ENCODE peak calls at places on chromosomes 6 and 20, in four cellular contexts. X is right atrium auricular region, A is cardiac muscle cell, B is spleen. K is an unnamed sample.

GRCh38 chr6:13404115-13404891 is 76.0 kb upstream of the TBC1D7 start:
- DNase-seq in X (no peak), A (peak; percentile 74), B (no peak), K (no peak)

GRCh38 chr6:43129434-43130194 is 41.5 kb upstream of the SRF start:
- DNase-seq in X (no peak), A (peak; percentile 50), B (no peak), K (no peak)

GRCh38 chr20:46304361-46304760 is 3.9 kb downstream of the CDH22 start:
- DNase-seq in X (no peak), A (no peak), B (no peak), K (no peak)

GRCh38 chr20:21698494-21699215 is 6.8 kb upstream of the PAX1 start:
- DNase-seq in X (no peak), A (no peak), B (no peak), K (no peak)

GRCh38 chr6:30100585-30101422 is 12.1 kb downstream of the TRIM31 start:
- DNase-seq in X (no peak), A (no peak), B (no peak), K (no peak)

GRCh38 chr6:43898358-43899131 is 128.5 kb downstream of the VEGFA start:
- DNase-seq in X (no peak), A (no peak), B (no peak), K (no peak)

GRCh38 chr6:26536571-26537159 is 1.5 kb upstream of the HMGN4 start:
- DNase-seq in X (no peak), A (peak; percentile 79), B (no peak), K (peak; percentile 35)

GRCh38 chr20:31747640-31748039 is 8.6 kb downstream of the TPX2 start:
- DNase-seq in X (no peak), A (peak; percentile 72), B (no peak), K (no peak)

GRCh38 chr20:33947709-33948295 is 45.9 kb upstream of the RALY start:
- DNase-seq in X (no peak), A (peak; percentile 35), B (no peak), K (peak; percentile 37)

GRCh38 chr20:35502352-35502751 is 27.1 kb downstream of the C20orf173 start:
- DNase-seq in X (no peak), A (no peak), B (peak; percentile 86), K (no peak)

GRCh38 chr20:23926941-23927872 is 47.7 kb upstream of the CST5 start:
- DNase-seq in X (no peak), A (peak; percentile 0), B (no peak), K (no peak)

GRCh38 chr20:967796-968742 is 34.0 kb downstream of the RSPO4 start:
- DNase-seq in X (no peak), A (peak; percentile 49), B (no peak), K (no peak)

GRCh38 chr6:83215131-83216047 is 22.2 kb downstream of the RWDD2A start:
- DNase-seq in X (peak; percentile 73), A (peak; percentile 86), B (no peak), K (peak; percentile 51)

GRCh38 chr6:128508588-128509296 is 11.7 kb downstream of the PTPRK start:
- DNase-seq in X (no peak), A (peak; percentile 88), B (no peak), K (no peak)

GRCh38 chr20:36532388-36532787 is 8.9 kb upstream of the MYL9 start:
- DNase-seq in X (no peak), A (no peak), B (no peak), K (no peak)

GRCh38 chr6:731924-732323 is 39.0 kb upstream of the EXOC2 start:
- DNase-seq in X (no peak), A (no peak), B (no peak), K (no peak)

GRCh38 chr20:32965115-32965514 is 39.1 kb downstream of the SUN5 start:
- DNase-seq in X (no peak), A (no peak), B (no peak), K (no peak)

GRCh38 chr6:137867685-137868509 is 838 bp downstream of the TNFAIP3 start:
- DNase-seq in X (no peak), A (no peak), B (peak; percentile 87), K (peak; percentile 63)

GRCh38 chr6:159130846-159131245 is 38.4 kb upstream of the FNDC1 start:
- DNase-seq in X (no peak), A (no peak), B (no peak), K (no peak)

GRCh38 chr6:144896876-144897275 is 611.7 kb downstream of the UTRN start:
- DNase-seq in X (no peak), A (no peak), B (no peak), K (no peak)

GRCh38 chr6:1233924-1234323 is 78.0 kb upstream of the FOXQ1 start:
- DNase-seq in X (no peak), A (no peak), B (no peak), K (no peak)

GRCh38 chr20:1298166-1298565 is 30.8 kb downstream of the SDCBP2 start:
- DNase-seq in X (no peak), A (no peak), B (peak; percentile 11), K (no peak)

GRCh38 chr6:7976485-7977010 is 66.0 kb upstream of the TXNDC5 start:
- DNase-seq in X (no peak), A (no peak), B (no peak), K (no peak)

GRCh38 chr6:7974553-7974931 is 64.0 kb upstream of the TXNDC5 start:
- DNase-seq in X (no peak), A (no peak), B (no peak), K (no peak)

GRCh38 chr6:7973603-7974002 is 63.0 kb upstream of the TXNDC5 start:
- DNase-seq in X (no peak), A (no peak), B (no peak), K (no peak)

GRCh38 chr6:7975764-7976146 is 65.2 kb upstream of the TXNDC5 start:
- DNase-seq in X (peak; percentile 65), A (peak; percentile 60), B (no peak), K (no peak)

GRCh38 chr6:7974932-7975763 is 64.6 kb upstream of the TXNDC5 start:
- DNase-seq in X (peak; percentile 95), A (peak; percentile 100), B (peak; percentile 82), K (no peak)
- H3K27ac ChIP-seq in X (peak overlapping the region; percentile 33), A (no peak overlapping the region), B (peak overlapping the region; percentile 44), K (no peak overlapping the region)

DNA sequence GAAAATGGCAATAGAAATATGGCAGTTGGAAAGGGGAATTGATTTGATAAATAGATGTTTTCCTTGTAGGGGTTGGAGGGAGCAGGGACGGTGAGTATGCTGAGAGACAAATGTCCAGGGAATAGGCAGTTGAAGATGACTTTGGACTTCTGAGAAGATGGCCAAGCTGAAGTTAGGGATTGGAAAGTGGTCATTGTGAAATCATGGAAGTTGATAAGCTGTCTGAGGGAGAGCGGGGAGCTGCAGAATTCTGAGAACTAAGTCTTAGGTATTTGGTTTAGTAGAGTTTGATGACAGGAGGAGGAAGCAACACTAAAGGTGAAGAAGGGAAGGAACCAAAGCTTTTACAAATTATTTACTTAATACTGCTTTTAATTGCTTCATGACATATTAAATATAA is 15.1 kb downstream of the NDUFAF5 start:
- DNase-seq in X (no peak), A (peak; percentile 16), B (no peak), K (no peak)
- H3K27ac ChIP-seq in X (peak overlapping the region; percentile 39), A (no peak overlapping the region), B (no peak overlapping the region), K (no peak overlapping the region)

DNA sequence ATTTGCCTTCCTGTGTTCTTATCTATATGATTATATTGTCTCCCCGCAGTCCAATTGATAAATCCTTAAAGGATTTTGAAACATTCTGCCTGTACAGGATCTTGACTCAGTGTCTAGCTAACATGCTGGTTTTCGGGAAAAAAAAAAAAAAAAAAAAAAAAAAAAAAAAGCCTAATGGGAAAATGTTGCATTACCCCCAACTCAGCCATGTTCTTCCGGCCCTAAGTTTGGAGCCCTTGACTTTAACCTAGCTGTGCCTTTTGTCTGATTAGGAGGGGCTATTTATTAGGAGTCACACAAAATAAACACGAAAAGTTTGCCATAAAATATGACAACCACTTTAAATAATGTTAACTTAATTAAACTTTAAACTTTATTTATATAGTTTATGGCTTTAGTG is 244.4 kb upstream of the TCF21 start:
- DNase-seq in X (no peak), A (peak; percentile 41), B (no peak), K (no peak)
- H3K27ac ChIP-seq in X (no peak overlapping the region), A (no peak overlapping the region), B (no peak overlapping the region), K (no peak overlapping the region)

GRCh38 chr6:155221086-155221485 is 42.7 kb upstream of the CLDN20 start:
- DNase-seq in X (no peak), A (no peak), B (no peak), K (no peak)

GRCh38 chr6:155227076-155227475 is 36.7 kb upstream of the CLDN20 start:
- DNase-seq in X (no peak), A (no peak), B (no peak), K (no peak)

GRCh38 chr6:155224618-155225017 is 39.2 kb upstream of the CLDN20 start:
- DNase-seq in X (no peak), A (peak; percentile 21), B (no peak), K (no peak)

GRCh38 chr6:155219858-155220301 is 43.9 kb upstream of the CLDN20 start:
- DNase-seq in X (no peak), A (no peak), B (no peak), K (no peak)

DNA sequence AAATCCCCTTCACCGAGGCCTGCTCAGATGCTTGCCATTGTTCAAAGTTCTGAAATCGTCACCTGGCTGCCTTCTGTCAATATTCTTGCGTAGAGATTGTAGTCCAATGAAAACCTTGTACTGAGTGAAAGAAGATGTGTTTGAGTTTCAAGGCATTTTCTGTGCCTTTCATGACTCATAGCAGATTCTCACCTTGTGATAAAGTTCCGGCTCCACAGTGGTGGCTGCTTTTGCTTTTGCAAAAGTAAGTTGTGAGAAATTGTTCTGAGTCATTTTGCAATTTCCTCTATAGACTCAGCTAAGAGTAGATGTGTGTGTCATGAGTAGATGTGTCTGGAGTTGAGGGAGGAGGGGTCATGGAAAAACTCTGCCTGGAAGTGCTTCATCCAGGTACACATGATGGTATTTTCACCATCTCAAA is 39.8 kb upstream of the CLDN20 start:
- DNase-seq in X (no peak), A (peak; percentile 78), B (no peak), K (peak; percentile 15)
- H3K27ac ChIP-seq in X (no peak overlapping the region), A (no peak overlapping the region), B (peak overlapping the region; percentile 51), K (no peak overlapping the region)

DNA sequence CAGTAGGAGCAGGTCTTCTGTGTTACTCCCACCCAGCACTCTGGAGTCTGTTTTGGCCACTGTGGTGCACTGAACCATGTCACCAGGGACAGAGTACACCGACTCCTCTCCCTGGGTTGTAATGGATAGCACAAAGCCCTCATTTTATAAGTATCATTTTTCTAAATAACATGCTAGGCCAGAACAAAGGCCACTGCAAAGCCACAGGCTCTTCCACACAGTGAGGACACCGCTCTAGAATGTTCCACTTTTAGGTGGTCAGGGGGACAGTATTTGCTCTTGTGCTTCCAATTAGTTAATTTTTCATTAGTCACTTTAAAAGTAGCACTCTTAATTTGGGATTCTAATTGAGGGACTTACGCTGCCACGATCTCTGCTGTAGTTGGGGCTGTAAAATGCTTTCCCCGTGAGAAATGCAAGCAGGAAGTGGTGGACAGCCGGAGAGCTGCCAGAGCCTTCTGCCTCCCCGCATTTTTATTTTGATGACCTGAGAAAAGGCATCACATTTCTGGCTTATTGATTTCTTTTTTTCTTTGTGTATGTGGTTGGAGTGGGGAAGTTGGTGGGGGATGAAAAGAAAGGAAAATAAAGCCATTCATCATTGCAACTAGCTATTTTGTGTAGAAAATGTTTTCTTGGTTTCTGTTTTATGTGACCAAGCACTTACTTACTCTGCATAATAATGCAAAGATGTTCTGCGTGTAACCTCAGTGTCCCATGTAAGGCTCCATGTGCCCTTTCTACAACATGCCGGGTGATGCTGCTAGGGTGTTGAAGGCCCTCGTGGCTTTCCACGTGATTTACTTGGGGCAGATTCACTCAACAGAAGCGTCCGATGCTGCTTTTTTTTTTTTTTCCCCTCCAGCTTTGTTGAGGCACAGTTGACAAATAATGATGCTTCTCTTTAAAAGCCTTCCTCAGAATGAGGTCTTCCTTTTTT is 195.9 kb downstream of the SASH1 start:
- DNase-seq in X (no peak), A (peak; percentile 47), B (no peak), K (no peak)
- H3K27ac ChIP-seq in X (peak overlapping the region; percentile 46), A (no peak overlapping the region), B (peak overlapping the region; percentile 46), K (no peak overlapping the region)